ENCODE peak calls at places on chromosomes 7 and 10, in ten cellular contexts. I is GM20000; B is mesendoderm; O is activated naive CD8-positive, alpha-beta T cell treated with anti-CD3 and anti-CD28 coated beads, Interleukin-2, amount 50 U/mL, for 16 hours; L is cardiac fibroblast; Y is CD8-positive, alpha-beta memory T cell; S is stimulated activated CD4-positive, alpha-beta T cell treated with anti-CD3 and anti-CD28 coated beads, Interleukin-15, amount 100 ng/mL, for 1 hour; W is OCI-M1; V is hypothalamus; D is HS-5. K is an unnamed sample.

GRCh38 chr7:90764848-90765570 is 168.9 kb downstream of the CDK14 start:
- DNase-seq in I (no peak), B (peak), O (no peak), L (peak), Y (no peak), S (no peak), W (no peak), V (no peak), D (no peak), K (no peak)

GRCh38 chr7:54932818-54933543 is 85.8 kb upstream of the EGFR start:
- DNase-seq in I (no peak), B (peak), O (no peak), L (peak), Y (no peak), S (no peak), W (no peak), V (peak), D (peak), K (peak)

GRCh38 chr7:1248459-1249131 is 15.9 kb downstream of the UNCX start:
- DNase-seq in I (no peak), B (no peak), O (no peak), L (no peak), Y (no peak), S (no peak), W (no peak), V (no peak), D (no peak), K (no peak)

GRCh38 chr7:133504825-133505224 is 251.9 kb downstream of the EXOC4 start:
- DNase-seq in I (no peak), B (no peak), O (no peak), L (peak), Y (no peak), S (no peak), W (no peak), V (no peak), D (no peak), K (no peak)

GRCh38 chr7:82595176-82595575 is 151.6 kb upstream of the CACNA2D1 start:
- DNase-seq in I (no peak), B (no peak), O (no peak), L (no peak), Y (no peak), S (no peak), W (peak), V (no peak), D (no peak), K (no peak)

GRCh38 chr10:78348416-78349164 is 314.9 kb downstream of the RPS24 start:
- DNase-seq in I (no peak), B (no peak), O (no peak), L (no peak), Y (no peak), S (no peak), W (no peak), V (no peak), D (no peak), K (no peak)

GRCh38 chr7:112802406-112802805 is 12.2 kb upstream of the TMEM168 start:
- DNase-seq in I (no peak), B (no peak), O (no peak), L (no peak), Y (no peak), S (no peak), W (no peak), V (no peak), D (no peak), K (no peak)

GRCh38 chr10:132229834-132230556 is 43.2 kb downstream of the DPYSL4 start:
- DNase-seq in I (peak), B (no peak), O (peak), L (no peak), Y (no peak), S (no peak), W (no peak), V (no peak), D (no peak), K (no peak)

GRCh38 chr10:103707956-103708626 is 147.3 kb downstream of the SH3PXD2A start:
- DNase-seq in I (no peak), B (no peak), O (no peak), L (no peak), Y (no peak), S (no peak), W (no peak), V (no peak), D (no peak), K (no peak)

GRCh38 chr7:51141451-51141971 is 175.1 kb downstream of the COBL start:
- DNase-seq in I (no peak), B (peak), O (no peak), L (peak), Y (no peak), S (no peak), W (peak), V (no peak), D (no peak), K (no peak)

GRCh38 chr10:109821672-109822071 is 101.6 kb downstream of the XPNPEP1 start:
- DNase-seq in I (no peak), B (no peak), O (no peak), L (no peak), Y (no peak), S (no peak), W (no peak), V (no peak), D (no peak), K (no peak)

GRCh38 chr10:18104223-18104872 is 35.9 kb upstream of the CACNB2 start:
- DNase-seq in I (peak), B (peak), O (no peak), L (peak), Y (no peak), S (no peak), W (peak), V (no peak), D (no peak), K (peak)

GRCh38 chr7:72140566-72140965 is 271.6 kb downstream of the CALN1 start:
- DNase-seq in I (no peak), B (no peak), O (no peak), L (no peak), Y (no peak), S (no peak), W (no peak), V (no peak), D (no peak), K (no peak)

GRCh38 chr7:136105191-136105590 is 128.0 kb upstream of the MTPN start:
- DNase-seq in I (no peak), B (no peak), O (no peak), L (no peak), Y (no peak), S (no peak), W (no peak), V (no peak), D (no peak), K (no peak)

GRCh38 chr10:23514321-23514720 is 75.4 kb downstream of the OTUD1 start:
- DNase-seq in I (no peak), B (no peak), O (no peak), L (no peak), Y (no peak), S (no peak), W (no peak), V (no peak), D (no peak), K (no peak)

GRCh38 chr7:8068892-8069686 is 100.5 kb downstream of the GLCCI1 start:
- DNase-seq in I (no peak), B (no peak), O (no peak), L (no peak), Y (no peak), S (no peak), W (no peak), V (no peak), D (no peak), K (no peak)

GRCh38 chr7:31251441-31251840 is 89.1 kb downstream of the NEUROD6 start:
- DNase-seq in I (no peak), B (peak), O (no peak), L (no peak), Y (no peak), S (no peak), W (no peak), V (no peak), D (no peak), K (no peak)

GRCh38 chr10:73908853-73909611 is 1.9 kb upstream of the PLAU start:
- DNase-seq in I (peak), B (peak), O (no peak), L (peak), Y (peak), S (no peak), W (peak), V (no peak), D (peak), K (no peak)

GRCh38 chr7:84112771-84113170 is 81.8 kb downstream of the SEMA3A start:
- DNase-seq in I (no peak), B (peak), O (no peak), L (no peak), Y (no peak), S (no peak), W (no peak), V (no peak), D (no peak), K (no peak)

GRCh38 chr10:20466731-20467130 is 430.4 kb downstream of the NEBL start:
- DNase-seq in I (no peak), B (peak), O (no peak), L (peak), Y (no peak), S (no peak), W (no peak), V (no peak), D (no peak), K (no peak)

GRCh38 chr10:78331391-78331922 is 297.8 kb downstream of the RPS24 start:
- DNase-seq in I (no peak), B (no peak), O (no peak), L (peak), Y (no peak), S (no peak), W (no peak), V (no peak), D (no peak), K (no peak)

GRCh38 chr10:87816842-87817178 is 1.2 kb downstream of the ATAD1 start:
- DNase-seq in I (no peak), B (no peak), O (no peak), L (peak), Y (no peak), S (no peak), W (peak), V (no peak), D (no peak), K (no peak)

GRCh38 chr7:130350945-130351663 is 6.5 kb downstream of the CPA5 start:
- DNase-seq in I (peak), B (no peak), O (no peak), L (no peak), Y (no peak), S (no peak), W (no peak), V (no peak), D (no peak), K (no peak)

GRCh38 chr7:108000875-108001758 is 1.8 kb downstream of the LAMB1 start:
- DNase-seq in I (no peak), B (peak), O (no peak), L (peak), Y (no peak), S (no peak), W (no peak), V (no peak), D (no peak), K (peak)

GRCh38 chr7:19116121-19117080 is 1.0 kb downstream of the TWIST1 start:
- DNase-seq in I (peak), B (peak), O (no peak), L (peak), Y (no peak), S (no peak), W (peak), V (no peak), D (no peak), K (peak)

GRCh38 chr10:79237801-79238520 is 109.3 kb upstream of the PPIF start:
- DNase-seq in I (no peak), B (peak), O (no peak), L (no peak), Y (no peak), S (no peak), W (no peak), V (no peak), D (no peak), K (no peak)

GRCh38 chr7:9226500-9226899 is 793.1 kb downstream of the NXPH1 start:
- DNase-seq in I (no peak), B (no peak), O (no peak), L (no peak), Y (no peak), S (no peak), W (no peak), V (no peak), D (no peak), K (no peak)

GRCh38 chr7:3271298-3271697 is 29.8 kb upstream of the SDK1 start:
- DNase-seq in I (no peak), B (no peak), O (no peak), L (no peak), Y (no peak), S (no peak), W (no peak), V (no peak), D (no peak), K (no peak)

GRCh38 chr10:122140941-122141623 is 130.0 kb upstream of the BTBD16 start:
- DNase-seq in I (no peak), B (peak), O (no peak), L (peak), Y (no peak), S (no peak), W (peak), V (no peak), D (peak), K (no peak)

GRCh38 chr7:150631084-150631824 is 931 bp downstream of the GIMAP6 start:
- DNase-seq in I (no peak), B (no peak), O (peak), L (no peak), Y (peak), S (peak), W (no peak), V (no peak), D (no peak), K (no peak)

K was measured in pancreas.